ENCODE peak calls at places on chromosomes 6 and 20, in eight cellular contexts. B is tibial nerve; X is adrenal gland; P is H9; O is left ventricle myocardium inferior; F is CD8-positive, alpha-beta T cell; W is colonic mucosa; N is PC-9. J is an unnamed sample.
A peak's percentile ranks its signal among the peaks of the same experiment; 100 is the strongest.

GRCh38 chr20:11432407-11432806 is 485.3 kb upstream of the BTBD3 start:
- DNase-seq in X (no peak), P (no peak), B (no peak), F (no peak), W (no peak), N (no peak), O (no peak), J (no peak)

GRCh38 chr6:163605388-163606097 is 191.0 kb downstream of the QKI start:
- DNase-seq in O (no peak), P (no peak), X (no peak), W (no peak), B (no peak), N (no peak), F (no peak), J (no peak)

GRCh38 chr6:138999949-139000725 is 12.1 kb upstream of the REPS1 start:
- DNase-seq in F (no peak), P (no peak), X (no peak), W (no peak), O (no peak), B (no peak), N (peak; percentile 58), J (no peak)

GRCh38 chr6:111550195-111550594 is 55.5 kb downstream of the TRAF3IP2 start:
- DNase-seq in N (no peak), W (no peak), O (no peak), F (no peak), B (no peak), P (no peak), X (no peak), J (no peak)

GRCh38 chr6:125948455-125948854 is 8.1 kb upstream of the HINT3 start:
- DNase-seq in F (no peak), W (no peak), P (no peak), N (peak; percentile 35), B (no peak), O (no peak), X (no peak), J (no peak)

GRCh38 chr20:58651823-58652605 is 931 bp downstream of the STX16 start:
- DNase-seq in N (peak; percentile 51), P (peak; percentile 94), B (no peak), F (peak; percentile 70), O (peak; percentile 39), X (peak; percentile 84), W (peak; percentile 74), J (no peak)

GRCh38 chr6:152273638-152274037 is 363.5 kb downstream of the SYNE1 start:
- DNase-seq in N (peak; percentile 58), B (no peak), F (no peak), X (no peak), P (peak; percentile 73), W (no peak), O (no peak), J (no peak)

GRCh38 chr6:166343157-166343502 is 785 bp upstream of the SFT2D1 start:
- DNase-seq in O (no peak), B (no peak), N (no peak), P (no peak), W (no peak), F (no peak), X (no peak), J (no peak)

GRCh38 chr20:9660236-9660868 is 146.0 kb downstream of the LAMP5 start:
- DNase-seq in B (no peak), W (no peak), N (no peak), O (no peak), P (peak; percentile 32), X (no peak), F (no peak), J (no peak)

GRCh38 chr6:33956206-33956605 is 152.4 kb upstream of the MLN start:
- DNase-seq in F (no peak), B (no peak), O (no peak), X (no peak), N (no peak), W (no peak), P (no peak), J (no peak)

GRCh38 chr6:109945091-109945490 is 33.0 kb upstream of the GPR6 start:
- DNase-seq in P (no peak), B (no peak), O (no peak), F (no peak), X (no peak), W (no peak), N (no peak), J (no peak)

GRCh38 chr6:15962449-15962764 is 166.5 kb upstream of the MYLIP start:
- DNase-seq in B (no peak), X (no peak), W (no peak), O (no peak), F (no peak), P (no peak), N (no peak), J (no peak)

GRCh38 chr6:5584072-5584471 is 322.8 kb downstream of the FARS2 start:
- DNase-seq in P (no peak), X (no peak), O (no peak), F (no peak), B (no peak), N (no peak), W (no peak), J (no peak)

DNA sequence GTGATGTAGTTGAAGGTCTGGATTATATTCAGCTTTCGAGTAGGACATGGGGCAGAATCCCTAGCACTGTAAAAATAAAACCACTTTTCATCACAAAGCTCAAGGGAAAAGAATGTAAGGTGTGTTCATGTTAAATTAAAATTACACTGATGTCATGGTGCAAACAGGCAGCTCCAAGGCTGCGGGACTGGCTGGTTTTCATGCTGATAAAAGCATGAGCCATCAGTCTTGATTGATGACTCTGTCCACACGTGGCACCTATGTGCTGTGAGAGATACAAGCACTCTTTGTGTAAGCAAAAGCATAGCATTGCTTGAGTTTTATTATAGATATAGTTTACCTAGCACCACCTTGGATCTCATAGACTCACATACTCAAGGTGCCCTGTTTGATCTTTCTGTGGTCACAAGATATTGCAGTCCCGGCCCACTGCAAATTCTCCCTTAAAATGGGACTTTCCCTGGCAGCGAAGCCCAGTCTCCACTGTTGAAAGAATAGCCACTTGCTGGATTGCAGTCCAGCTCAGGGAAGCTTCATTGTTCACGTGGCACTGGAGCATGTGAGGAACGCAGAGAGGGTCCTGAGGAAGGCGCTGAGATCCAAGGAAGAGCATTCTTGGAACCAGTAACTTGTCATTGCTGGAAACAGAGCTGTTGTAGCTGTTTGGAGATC is 90.6 kb downstream of the TIAM2 start:
- DNase-seq in W (no peak), N (peak; percentile 91), O (no peak), X (peak; percentile 73), B (no peak), P (no peak), F (no peak), J (no peak)
- H3K27ac ChIP-seq in W (no peak overlapping the region), N (peak overlapping the region; percentile 56), O (no peak overlapping the region), X (no peak overlapping the region), B (no peak overlapping the region), P (no peak overlapping the region), F (no peak overlapping the region), J (no peak overlapping the region)

GRCh38 chr6:156906451-156906850 is 129.3 kb downstream of the ARID1B start:
- DNase-seq in B (no peak), P (no peak), W (no peak), N (no peak), O (no peak), F (no peak), X (no peak), J (no peak)
- H3K27ac ChIP-seq in B (no peak overlapping the region), P (no peak overlapping the region), W (no peak overlapping the region), N (no peak overlapping the region), O (no peak overlapping the region), F (no peak overlapping the region), X (no peak overlapping the region), J (no peak overlapping the region)

DNA sequence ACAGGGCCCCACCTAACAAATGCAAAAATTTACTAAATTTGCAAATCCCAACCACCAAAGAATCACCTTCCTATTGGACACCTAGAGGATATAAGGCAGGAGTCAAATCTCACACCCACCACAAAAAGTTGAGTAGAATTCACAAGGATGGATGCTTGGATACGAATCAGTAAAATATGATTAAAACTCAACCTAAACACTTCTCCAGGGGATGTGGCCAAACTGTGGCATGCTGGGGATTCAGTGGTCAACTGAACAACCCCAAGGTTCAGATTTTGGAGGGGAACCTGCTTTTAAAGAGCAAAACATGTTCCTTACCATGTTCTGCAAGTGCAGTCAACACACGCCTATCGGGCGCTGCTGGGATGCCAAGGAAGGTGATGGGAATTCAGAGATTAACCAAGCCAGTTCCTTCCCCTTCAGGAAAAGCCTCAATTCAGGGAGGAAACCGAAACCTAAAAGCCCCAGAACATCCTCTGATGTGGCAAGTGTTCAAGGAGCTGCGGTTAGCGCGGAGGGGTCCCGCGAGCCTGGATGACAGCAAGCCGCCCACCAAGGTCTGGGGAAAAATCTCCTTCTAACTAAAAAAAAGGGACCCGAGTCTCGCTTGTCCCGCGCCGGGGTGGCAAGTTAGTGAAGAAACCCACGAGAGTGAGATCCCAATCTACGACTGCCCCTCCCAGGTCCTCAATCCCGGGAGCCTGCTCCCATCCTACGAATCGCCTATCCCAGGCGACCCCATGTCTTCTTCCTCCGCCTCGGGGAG is 893 bp downstream of the SAMHD1 start:
- DNase-seq in O (peak; percentile 20), B (no peak), X (no peak), N (no peak), W (peak; percentile 45), F (peak; percentile 51), P (peak; percentile 41), J (no peak)
- H3K27ac ChIP-seq in O (peak overlapping the region; percentile 93), B (peak overlapping the region; percentile 99), X (peak overlapping the region; percentile 82), N (no peak overlapping the region), W (peak overlapping the region; percentile 90), F (peak overlapping the region; percentile 80), P (no peak overlapping the region), J (peak overlapping the region; percentile 72)

GRCh38 chr6:169291148-169291547 is 37.5 kb upstream of the THBS2 start:
- DNase-seq in N (no peak), W (no peak), F (no peak), O (no peak), P (no peak), X (no peak), B (no peak), J (no peak)
- H3K27ac ChIP-seq in N (no peak overlapping the region), W (no peak overlapping the region), F (no peak overlapping the region), O (peak overlapping the region; percentile 72), P (no peak overlapping the region), X (no peak overlapping the region), B (peak overlapping the region; percentile 81), J (no peak overlapping the region)

GRCh38 chr6:2639876-2640275 is 110.8 kb downstream of the MYLK4 start:
- DNase-seq in F (no peak), N (no peak), B (no peak), W (no peak), P (no peak), O (no peak), X (no peak), J (no peak)
- H3K27ac ChIP-seq in F (no peak overlapping the region), N (no peak overlapping the region), B (no peak overlapping the region), W (no peak overlapping the region), P (no peak overlapping the region), O (no peak overlapping the region), X (no peak overlapping the region), J (no peak overlapping the region)

GRCh38 chr6:107337342-107337741 is 122.0 kb downstream of the PDSS2 start:
- DNase-seq in W (no peak), P (no peak), B (no peak), X (no peak), O (no peak), N (no peak), F (no peak), J (no peak)
- H3K27ac ChIP-seq in W (peak overlapping the region; percentile 5), P (no peak overlapping the region), B (no peak overlapping the region), X (no peak overlapping the region), O (no peak overlapping the region), N (no peak overlapping the region), F (no peak overlapping the region), J (no peak overlapping the region)

J was measured in ovary.